ENCODE peak calls at places on chromosome 6, in seven cellular contexts. One of them, this sample, is unnamed.

GRCh38 chr6:1439349-1439748 is 50.0 kb downstream of the FOXF2 start:
- DNase-seq in PC-3: no peak
- DNase-seq in hepatocyte: no peak
- DNase-seq in fibroblast of lung: peak; percentile 18
- DNase-seq in mammary epithelial cell: no peak
- DNase-seq in K562: no peak
- DNase-seq in H9: no peak
- DNase-seq in this sample: no peak

GRCh38 chr6:43269273-43270007 is 26.2 kb downstream of the TTBK1 start:
- DNase-seq in PC-3: no peak
- DNase-seq in hepatocyte: peak; percentile 68
- DNase-seq in fibroblast of lung: no peak
- DNase-seq in mammary epithelial cell: no peak
- DNase-seq in K562: peak; percentile 91
- DNase-seq in H9: peak; percentile 38
- DNase-seq in this sample: no peak

GRCh38 chr6:12545837-12546658 is 170.5 kb upstream of the PHACTR1 start:
- DNase-seq in PC-3: peak; percentile 93
- DNase-seq in hepatocyte: no peak
- DNase-seq in fibroblast of lung: peak; percentile 94
- DNase-seq in mammary epithelial cell: peak; percentile 76
- DNase-seq in K562: no peak
- DNase-seq in H9: no peak
- DNase-seq in this sample: peak; percentile 77

GRCh38 chr6:158057213-158057987 is 75.7 kb downstream of the SYNJ2 start:
- DNase-seq in PC-3: peak; percentile 93
- DNase-seq in hepatocyte: no peak
- DNase-seq in fibroblast of lung: peak; percentile 98
- DNase-seq in mammary epithelial cell: peak; percentile 96
- DNase-seq in K562: no peak
- DNase-seq in H9: no peak
- DNase-seq in this sample: peak; percentile 98

GRCh38 chr6:118054082-118054481 is 147.0 kb downstream of the SLC35F1 start:
- DNase-seq in PC-3: no peak
- DNase-seq in hepatocyte: no peak
- DNase-seq in fibroblast of lung: no peak
- DNase-seq in mammary epithelial cell: no peak
- DNase-seq in K562: no peak
- DNase-seq in H9: no peak
- DNase-seq in this sample: no peak

GRCh38 chr6:169445661-169446581 is 192.3 kb upstream of the THBS2 start:
- DNase-seq in PC-3: no peak
- DNase-seq in hepatocyte: peak; percentile 57
- DNase-seq in fibroblast of lung: no peak
- DNase-seq in mammary epithelial cell: no peak
- DNase-seq in K562: no peak
- DNase-seq in H9: no peak
- DNase-seq in this sample: no peak

GRCh38 chr6:22447191-22447590 is 122.2 kb upstream of the HDGFL1 start:
- DNase-seq in PC-3: no peak
- DNase-seq in hepatocyte: no peak
- DNase-seq in fibroblast of lung: no peak
- DNase-seq in mammary epithelial cell: no peak
- DNase-seq in K562: no peak
- DNase-seq in H9: no peak
- DNase-seq in this sample: no peak

GRCh38 chr6:125078602-125079321 is 74.8 kb upstream of the TPD52L1 start:
- DNase-seq in PC-3: no peak
- DNase-seq in hepatocyte: no peak
- DNase-seq in fibroblast of lung: no peak
- DNase-seq in mammary epithelial cell: no peak
- DNase-seq in K562: no peak
- DNase-seq in H9: no peak
- DNase-seq in this sample: no peak

GRCh38 chr6:137181876-137182653 is 8.6 kb upstream of the IL22RA2 start:
- DNase-seq in PC-3: no peak
- DNase-seq in hepatocyte: no peak
- DNase-seq in fibroblast of lung: no peak
- DNase-seq in mammary epithelial cell: no peak
- DNase-seq in K562: no peak
- DNase-seq in H9: no peak
- DNase-seq in this sample: no peak
- H3K9me3 ChIP-seq in PC-3: peaks cover 21% of the 10 kb centered on the region
- H3K9me3 ChIP-seq in hepatocyte: peaks cover 13% of the 10 kb centered on the region
- H3K9me3 ChIP-seq in fibroblast of lung: no peaks in the 10 kb centered on the region
- H3K9me3 ChIP-seq in mammary epithelial cell: peaks cover 28% of the 10 kb centered on the region
- H3K9me3 ChIP-seq in K562: peaks cover 6% of the 10 kb centered on the region
- H3K9me3 ChIP-seq in H9: peaks cover 45% of the 10 kb centered on the region
- H3K9me3 ChIP-seq in this sample: peaks cover 21% of the 10 kb centered on the region

GRCh38 chr6:36032245-36032644 is 4.6 kb downstream of the MAPK14 start:
- DNase-seq in PC-3: no peak
- DNase-seq in hepatocyte: no peak
- DNase-seq in fibroblast of lung: no peak
- DNase-seq in mammary epithelial cell: no peak
- DNase-seq in K562: no peak
- DNase-seq in H9: no peak
- DNase-seq in this sample: no peak
- H4K20me1 ChIP-seq in PC-3: peaks cover 16% of the 10 kb centered on the region
- H4K20me1 ChIP-seq in hepatocyte: peaks cover 71% of the 10 kb centered on the region
- H4K20me1 ChIP-seq in fibroblast of lung: peaks cover 1% of the 10 kb centered on the region
- H4K20me1 ChIP-seq in mammary epithelial cell: peaks cover 4% of the 10 kb centered on the region
- H4K20me1 ChIP-seq in K562: peaks cover 20% of the 10 kb centered on the region
- H4K20me1 ChIP-seq in H9: no peaks in the 10 kb centered on the region
- H4K20me1 ChIP-seq in this sample: peaks cover 72% of the 10 kb centered on the region

GRCh38 chr6:163501440-163501839 is 86.9 kb downstream of the QKI start:
- DNase-seq in PC-3: no peak
- DNase-seq in hepatocyte: no peak
- DNase-seq in fibroblast of lung: no peak
- DNase-seq in mammary epithelial cell: no peak
- DNase-seq in K562: no peak
- DNase-seq in H9: no peak
- DNase-seq in this sample: no peak

GRCh38 chr6:163500105-163500504 is 85.6 kb downstream of the QKI start:
- DNase-seq in PC-3: no peak
- DNase-seq in hepatocyte: no peak
- DNase-seq in fibroblast of lung: no peak
- DNase-seq in mammary epithelial cell: no peak
- DNase-seq in K562: no peak
- DNase-seq in H9: no peak
- DNase-seq in this sample: no peak

GRCh38 chr6:163496205-163496604 is 81.7 kb downstream of the QKI start:
- DNase-seq in PC-3: no peak
- DNase-seq in hepatocyte: no peak
- DNase-seq in fibroblast of lung: no peak
- DNase-seq in mammary epithelial cell: no peak
- DNase-seq in K562: no peak
- DNase-seq in H9: no peak
- DNase-seq in this sample: no peak

GRCh38 chr6:163504984-163505640 is 90.6 kb downstream of the QKI start:
- DNase-seq in PC-3: no peak
- DNase-seq in hepatocyte: no peak
- DNase-seq in fibroblast of lung: no peak
- DNase-seq in mammary epithelial cell: no peak
- DNase-seq in K562: no peak
- DNase-seq in H9: no peak
- DNase-seq in this sample: no peak

DNA sequence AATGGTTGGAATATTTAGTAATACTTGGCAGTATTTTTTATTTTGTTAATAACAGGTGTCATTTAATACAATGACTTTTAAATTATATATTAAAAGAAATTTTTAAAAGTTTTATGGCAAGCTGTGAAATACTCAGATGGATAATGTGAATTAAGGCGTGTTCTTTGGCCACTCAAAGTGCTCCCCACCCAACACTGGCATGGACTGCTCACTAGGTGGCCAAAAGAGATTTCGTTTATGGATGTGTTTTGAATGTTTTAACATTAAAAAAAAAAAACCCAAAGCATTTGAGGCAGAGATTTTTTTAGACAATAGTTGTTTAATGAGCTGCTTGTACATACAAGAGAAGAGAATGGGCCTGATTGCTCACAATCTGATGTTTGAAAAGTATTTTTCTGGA is 86.5 kb downstream of the QKI start:
- DNase-seq in PC-3: no peak
- DNase-seq in hepatocyte: no peak
- DNase-seq in fibroblast of lung: no peak
- DNase-seq in mammary epithelial cell: no peak
- DNase-seq in K562: peak; percentile 39
- DNase-seq in H9: no peak
- DNase-seq in this sample: no peak
- H3K9me3 ChIP-seq in PC-3: no peaks in the 10 kb centered on the region
- H3K9me3 ChIP-seq in hepatocyte: peaks cover under 1% of the 10 kb centered on the region
- H3K9me3 ChIP-seq in fibroblast of lung: no peaks in the 10 kb centered on the region
- H3K9me3 ChIP-seq in mammary epithelial cell: no peaks in the 10 kb centered on the region
- H3K9me3 ChIP-seq in K562: peaks cover 13% of the 10 kb centered on the region
- H3K9me3 ChIP-seq in H9: no peaks in the 10 kb centered on the region
- H3K9me3 ChIP-seq in this sample: peaks cover 7% of the 10 kb centered on the region

DNA sequence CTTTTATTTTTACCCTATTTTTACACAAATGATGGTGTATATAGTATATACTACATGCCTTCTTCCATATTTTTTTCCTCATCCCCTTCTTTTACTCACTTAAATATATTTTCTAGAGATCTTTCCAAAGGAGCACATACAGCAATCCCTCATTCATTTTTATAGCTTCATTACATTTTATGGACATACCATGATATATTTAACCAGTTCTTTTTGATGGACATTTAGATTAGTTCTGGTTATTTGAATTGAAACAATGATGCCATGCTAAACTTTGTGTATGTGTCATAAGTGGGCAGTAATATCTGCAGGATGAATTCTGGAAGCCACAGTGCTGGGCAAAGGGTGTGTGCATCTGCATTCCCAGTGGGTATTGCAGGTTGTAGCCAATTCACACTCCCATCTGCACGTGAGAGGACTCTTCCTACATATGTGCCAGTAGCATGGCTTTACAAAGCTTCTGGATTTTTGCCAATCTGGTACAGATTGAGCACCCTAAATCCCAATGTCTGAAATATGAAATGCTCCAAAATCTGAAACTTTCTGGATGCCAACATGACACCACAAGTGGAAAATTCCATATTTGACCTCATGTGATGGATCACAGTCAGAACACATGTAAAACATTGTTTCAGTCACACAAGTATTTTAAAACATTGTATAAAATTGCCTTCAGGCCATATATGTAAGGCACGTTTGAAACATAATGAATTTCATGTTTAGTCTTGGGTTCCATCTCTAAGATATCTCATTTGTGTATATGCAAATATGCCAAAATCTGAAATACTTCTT is 127.2 kb downstream of the ARID1B start:
- DNase-seq in PC-3: no peak
- DNase-seq in hepatocyte: no peak
- DNase-seq in fibroblast of lung: no peak
- DNase-seq in mammary epithelial cell: no peak
- DNase-seq in K562: no peak
- DNase-seq in H9: no peak
- DNase-seq in this sample: no peak
- H4K20me1 ChIP-seq in PC-3: no peaks in the 10 kb centered on the region
- H4K20me1 ChIP-seq in hepatocyte: peaks cover 24% of the 10 kb centered on the region
- H4K20me1 ChIP-seq in fibroblast of lung: no peaks in the 10 kb centered on the region
- H4K20me1 ChIP-seq in mammary epithelial cell: no peaks in the 10 kb centered on the region
- H4K20me1 ChIP-seq in K562: peaks cover 4% of the 10 kb centered on the region
- H4K20me1 ChIP-seq in H9: no peaks in the 10 kb centered on the region
- H4K20me1 ChIP-seq in this sample: peaks cover 16% of the 10 kb centered on the region

GRCh38 chr6:122623279-122623678 is 13.1 kb downstream of the PKIB start:
- DNase-seq in PC-3: no peak
- DNase-seq in hepatocyte: no peak
- DNase-seq in fibroblast of lung: peak; percentile 44
- DNase-seq in mammary epithelial cell: no peak
- DNase-seq in K562: no peak
- DNase-seq in H9: no peak
- DNase-seq in this sample: no peak

GRCh38 chr6:122631571-122632249 is 21.5 kb downstream of the PKIB start:
- DNase-seq in PC-3: no peak
- DNase-seq in hepatocyte: no peak
- DNase-seq in fibroblast of lung: no peak
- DNase-seq in mammary epithelial cell: peak; percentile 51
- DNase-seq in K562: no peak
- DNase-seq in H9: no peak
- DNase-seq in this sample: no peak

GRCh38 chr6:122624853-122625252 is 14.6 kb downstream of the PKIB start:
- DNase-seq in PC-3: no peak
- DNase-seq in hepatocyte: no peak
- DNase-seq in fibroblast of lung: no peak
- DNase-seq in mammary epithelial cell: no peak
- DNase-seq in K562: no peak
- DNase-seq in H9: no peak
- DNase-seq in this sample: no peak

GRCh38 chr6:122628714-122629113 is 18.5 kb downstream of the PKIB start:
- DNase-seq in PC-3: no peak
- DNase-seq in hepatocyte: no peak
- DNase-seq in fibroblast of lung: no peak
- DNase-seq in mammary epithelial cell: no peak
- DNase-seq in K562: no peak
- DNase-seq in H9: no peak
- DNase-seq in this sample: no peak
- H3K9me3 ChIP-seq in PC-3: no peaks in the 10 kb centered on the region
- H3K9me3 ChIP-seq in hepatocyte: no peaks in the 10 kb centered on the region
- H3K9me3 ChIP-seq in fibroblast of lung: no peaks in the 10 kb centered on the region
- H3K9me3 ChIP-seq in mammary epithelial cell: no peaks in the 10 kb centered on the region
- H3K9me3 ChIP-seq in K562: no peaks in the 10 kb centered on the region
- H3K9me3 ChIP-seq in H9: no peaks in the 10 kb centered on the region
- H3K9me3 ChIP-seq in this sample: no peaks in the 10 kb centered on the region

DNA sequence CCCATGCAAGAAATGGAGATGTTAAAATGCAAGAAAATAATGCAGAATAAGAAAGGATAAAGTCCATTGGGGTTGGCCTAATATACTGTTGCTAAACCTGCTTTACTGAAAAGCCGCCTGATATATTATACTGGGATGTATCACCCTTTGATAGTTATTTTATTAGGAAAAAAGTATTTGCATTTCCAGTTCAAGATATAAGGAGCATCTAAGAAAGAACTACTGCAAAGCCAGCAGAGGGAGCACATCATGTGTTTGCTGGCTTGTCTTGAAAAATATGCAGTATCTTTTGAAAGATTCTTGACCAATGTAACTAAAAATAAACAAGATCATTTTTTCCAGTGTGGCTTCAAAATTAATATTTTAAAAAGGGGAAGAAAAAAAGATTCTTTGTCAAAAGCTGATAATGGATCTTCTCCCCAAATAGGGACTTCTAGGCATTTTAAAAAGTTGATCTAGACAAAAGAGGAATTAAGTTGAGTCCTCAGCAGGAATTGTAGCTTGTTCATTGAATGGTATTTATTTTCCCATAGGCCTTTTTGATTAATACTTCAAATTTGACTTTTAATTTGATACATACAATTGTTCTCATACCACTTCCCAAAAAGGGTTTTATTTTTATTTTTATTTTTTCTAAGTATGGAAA is 214.9 kb downstream of the ZFAND3 start:
- DNase-seq in PC-3: peak; percentile 71
- DNase-seq in hepatocyte: peak; percentile 39
- DNase-seq in fibroblast of lung: peak; percentile 58
- DNase-seq in mammary epithelial cell: no peak
- DNase-seq in K562: no peak
- DNase-seq in H9: no peak
- DNase-seq in this sample: peak; percentile 79
- H4K20me1 ChIP-seq in PC-3: peaks cover 19% of the 10 kb centered on the region
- H4K20me1 ChIP-seq in hepatocyte: peaks cover 53% of the 10 kb centered on the region
- H4K20me1 ChIP-seq in fibroblast of lung: no peaks in the 10 kb centered on the region
- H4K20me1 ChIP-seq in mammary epithelial cell: peaks cover 2% of the 10 kb centered on the region
- H4K20me1 ChIP-seq in K562: no peaks in the 10 kb centered on the region
- H4K20me1 ChIP-seq in H9: no peaks in the 10 kb centered on the region
- H4K20me1 ChIP-seq in this sample: peaks cover 62% of the 10 kb centered on the region

This sample was measured in IMR-90.